ENCODE peak calls at places on chromosomes 16 and 17, in six cellular contexts. One of them, this sample, is unnamed.

GRCh38 chr17:45131616-45132301 is 556 bp downstream of the PLCD3 start:
- DNase-seq in trophoblast cell: peak
- DNase-seq in mesenchymal stem cell: peak
- DNase-seq in IMR-90: no peak
- DNase-seq in H1: peak
- DNase-seq in H9: peak
- DNase-seq in this sample: peak

GRCh38 chr16:4612474-4612931 is 2.2 kb downstream of the UBALD1 start:
- DNase-seq in trophoblast cell: no peak
- DNase-seq in mesenchymal stem cell: peak
- DNase-seq in IMR-90: no peak
- DNase-seq in H1: peak
- DNase-seq in H9: peak
- DNase-seq in this sample: no peak

GRCh38 chr17:61447358-61447757 is 4.9 kb upstream of the TBX4 start:
- DNase-seq in trophoblast cell: no peak
- DNase-seq in mesenchymal stem cell: no peak
- DNase-seq in IMR-90: no peak
- DNase-seq in H1: peak
- DNase-seq in H9: no peak
- DNase-seq in this sample: no peak

GRCh38 chr16:30649725-30650368 is 913 bp upstream of the PRR14 start:
- DNase-seq in trophoblast cell: no peak
- DNase-seq in mesenchymal stem cell: no peak
- DNase-seq in IMR-90: no peak
- DNase-seq in H1: no peak
- DNase-seq in H9: no peak
- DNase-seq in this sample: no peak

GRCh38 chr17:79461041-79461440 is 149.8 kb downstream of the RBFOX3 start:
- DNase-seq in trophoblast cell: no peak
- DNase-seq in mesenchymal stem cell: no peak
- DNase-seq in IMR-90: peak
- DNase-seq in H1: no peak
- DNase-seq in H9: no peak
- DNase-seq in this sample: no peak

GRCh38 chr17:8470447-8471047 is 34.9 kb downstream of the NDEL1 start:
- DNase-seq in trophoblast cell: no peak
- DNase-seq in mesenchymal stem cell: no peak
- DNase-seq in IMR-90: no peak
- DNase-seq in H1: no peak
- DNase-seq in H9: peak
- DNase-seq in this sample: no peak

GRCh38 chr16:67781548-67781921 is 24.8 kb downstream of the RANBP10 start:
- DNase-seq in trophoblast cell: no peak
- DNase-seq in mesenchymal stem cell: no peak
- DNase-seq in IMR-90: no peak
- DNase-seq in H1: no peak
- DNase-seq in H9: no peak
- DNase-seq in this sample: no peak

GRCh38 chr17:76546556-76547182 is 6.8 kb downstream of the PRCD start:
- DNase-seq in trophoblast cell: no peak
- DNase-seq in mesenchymal stem cell: peak
- DNase-seq in IMR-90: peak
- DNase-seq in H1: no peak
- DNase-seq in H9: no peak
- DNase-seq in this sample: no peak

GRCh38 chr16:85386467-85387170 is 226.5 kb upstream of the GSE1 start:
- DNase-seq in trophoblast cell: no peak
- DNase-seq in mesenchymal stem cell: no peak
- DNase-seq in IMR-90: no peak
- DNase-seq in H1: peak
- DNase-seq in H9: no peak
- DNase-seq in this sample: no peak

DNA sequence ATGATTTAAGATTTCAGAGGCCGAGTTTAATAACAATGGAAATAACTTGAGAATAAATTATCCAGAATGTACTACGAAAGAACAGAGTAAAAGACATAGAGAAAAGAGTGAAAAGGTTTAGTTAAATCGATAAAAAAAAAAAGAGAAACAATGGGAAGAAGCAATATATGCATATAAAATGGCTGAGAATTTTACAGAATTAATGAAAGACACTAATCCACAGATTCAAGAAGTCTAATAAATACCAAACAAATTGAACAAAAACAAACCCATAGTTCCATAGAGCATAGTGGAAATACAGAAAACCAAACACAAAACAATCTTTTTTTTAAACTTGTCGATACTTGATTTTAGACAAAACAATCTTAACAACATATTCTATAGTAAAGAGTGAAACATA is 1.7 kb downstream of the PSME3IP1 start:
- DNase-seq in trophoblast cell: no peak
- DNase-seq in mesenchymal stem cell: no peak
- DNase-seq in IMR-90: no peak
- DNase-seq in H1: no peak
- DNase-seq in H9: no peak
- DNase-seq in this sample: no peak
- H3K14ac ChIP-seq in trophoblast cell: no peak
- H3K14ac ChIP-seq in mesenchymal stem cell: no peak
- H3K14ac ChIP-seq in IMR-90: no peak
- H3K14ac ChIP-seq in H1: no peak
- H3K14ac ChIP-seq in H9: no peak
- H3K14ac ChIP-seq in this sample: no peak

GRCh38 chr16:81754810-81755209 is 24.3 kb upstream of the PLCG2 start:
- DNase-seq in trophoblast cell: no peak
- DNase-seq in mesenchymal stem cell: no peak
- DNase-seq in IMR-90: no peak
- DNase-seq in H1: no peak
- DNase-seq in H9: no peak
- DNase-seq in this sample: no peak
- H3K4me2 ChIP-seq in trophoblast cell: no peak
- H3K4me2 ChIP-seq in mesenchymal stem cell: no peak
- H3K4me2 ChIP-seq in IMR-90: no peak
- H3K4me2 ChIP-seq in H1: no peak
- H3K4me2 ChIP-seq in H9: no peak
- H3K4me2 ChIP-seq in this sample: no peak

DNA sequence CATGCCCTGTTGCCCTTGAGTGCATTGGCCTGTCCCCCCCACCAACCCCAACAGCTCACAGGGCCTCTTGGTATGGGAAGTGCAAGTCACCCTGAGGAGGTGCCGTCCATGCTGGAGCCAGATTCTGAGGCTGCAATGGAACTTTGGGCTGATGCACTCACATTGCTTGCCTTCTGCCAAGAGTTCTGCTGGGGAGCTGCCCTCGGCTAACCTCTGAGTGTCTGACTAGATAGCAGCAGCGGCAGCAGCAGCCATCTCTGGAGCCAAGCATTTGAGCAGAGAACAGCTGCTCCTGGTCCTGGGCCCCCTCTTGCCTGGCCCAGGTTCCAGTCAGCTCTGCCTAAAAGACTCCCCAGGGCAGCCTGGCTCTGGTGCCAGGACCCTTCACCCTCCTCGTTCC is 61.5 kb downstream of the GNAO1 start:
- DNase-seq in trophoblast cell: no peak
- DNase-seq in mesenchymal stem cell: no peak
- DNase-seq in IMR-90: peak
- DNase-seq in H1: no peak
- DNase-seq in H9: no peak
- DNase-seq in this sample: no peak
- H3K14ac ChIP-seq in trophoblast cell: no peak
- H3K14ac ChIP-seq in mesenchymal stem cell: no peak
- H3K14ac ChIP-seq in IMR-90: no peak
- H3K14ac ChIP-seq in H1: no peak
- H3K14ac ChIP-seq in H9: no peak
- H3K14ac ChIP-seq in this sample: no peak

GRCh38 chr17:73123606-73124320 is 31.3 kb upstream of the SLC39A11 start:
- DNase-seq in trophoblast cell: no peak
- DNase-seq in mesenchymal stem cell: no peak
- DNase-seq in IMR-90: no peak
- DNase-seq in H1: no peak
- DNase-seq in H9: no peak
- DNase-seq in this sample: no peak
- H3K4me2 ChIP-seq in trophoblast cell: no peak
- H3K4me2 ChIP-seq in mesenchymal stem cell: no peak
- H3K4me2 ChIP-seq in IMR-90: no peak
- H3K4me2 ChIP-seq in H1: no peak
- H3K4me2 ChIP-seq in H9: no peak
- H3K4me2 ChIP-seq in this sample: no peak

This sample was measured in neuronal stem cell.